ENCODE peak calls at places on chromosomes 4 and X, in six cellular contexts. One of them, this sample, is unnamed.

GRCh38 chr4:114598191-114599121 is at the start of gene UGT8:
- DNase-seq in sigmoid colon: no peak
- DNase-seq in NCI-H2081: peak
- DNase-seq in BJ: no peak
- DNase-seq in Calu3: peak
- DNase-seq in amniotic stem cell: no peak
- DNase-seq in this sample: peak

GRCh38 chr4:137116144-137116543 is 416.1 kb downstream of the PCDH18 start:
- DNase-seq in sigmoid colon: no peak
- DNase-seq in NCI-H2081: no peak
- DNase-seq in BJ: no peak
- DNase-seq in Calu3: no peak
- DNase-seq in amniotic stem cell: no peak
- DNase-seq in this sample: no peak

GRCh38 chrX:22534643-22535042 is 261.9 kb downstream of the CBLL2 start:
- DNase-seq in sigmoid colon: no peak
- DNase-seq in NCI-H2081: no peak
- DNase-seq in BJ: peak
- DNase-seq in Calu3: no peak
- DNase-seq in amniotic stem cell: peak
- DNase-seq in this sample: no peak

GRCh38 chr4:106048250-106048931 is 153.1 kb downstream of the NPNT start:
- DNase-seq in sigmoid colon: no peak
- DNase-seq in NCI-H2081: no peak
- DNase-seq in BJ: no peak
- DNase-seq in Calu3: no peak
- DNase-seq in amniotic stem cell: no peak
- DNase-seq in this sample: no peak

GRCh38 chr4:83851261-83852084 is 315.6 kb downstream of the GPAT3 start:
- DNase-seq in sigmoid colon: no peak
- DNase-seq in NCI-H2081: no peak
- DNase-seq in BJ: no peak
- DNase-seq in Calu3: peak
- DNase-seq in amniotic stem cell: peak
- DNase-seq in this sample: no peak

GRCh38 chr4:146495277-146495676 is 26.5 kb downstream of the SLC10A7 start:
- DNase-seq in sigmoid colon: no peak
- DNase-seq in NCI-H2081: no peak
- DNase-seq in BJ: no peak
- DNase-seq in Calu3: no peak
- DNase-seq in amniotic stem cell: no peak
- DNase-seq in this sample: no peak

GRCh38 chrX:13147147-13147546 is 102.7 kb upstream of the FAM9C start:
- DNase-seq in sigmoid colon: no peak
- DNase-seq in NCI-H2081: no peak
- DNase-seq in BJ: no peak
- DNase-seq in Calu3: no peak
- DNase-seq in amniotic stem cell: no peak
- DNase-seq in this sample: no peak

GRCh38 chr4:15457401-15458201 is 12.1 kb upstream of the CC2D2A start:
- DNase-seq in sigmoid colon: no peak
- DNase-seq in NCI-H2081: peak
- DNase-seq in BJ: no peak
- DNase-seq in Calu3: no peak
- DNase-seq in amniotic stem cell: peak
- DNase-seq in this sample: peak

GRCh38 chr4:13430834-13431568 is 53.1 kb downstream of the RAB28 start:
- DNase-seq in sigmoid colon: no peak
- DNase-seq in NCI-H2081: no peak
- DNase-seq in BJ: no peak
- DNase-seq in Calu3: no peak
- DNase-seq in amniotic stem cell: no peak
- DNase-seq in this sample: peak

GRCh38 chr4:87251104-87251503 is 30.7 kb upstream of the KLHL8 start:
- DNase-seq in sigmoid colon: no peak
- DNase-seq in NCI-H2081: no peak
- DNase-seq in BJ: no peak
- DNase-seq in Calu3: no peak
- DNase-seq in amniotic stem cell: no peak
- DNase-seq in this sample: no peak

GRCh38 chrX:57640674-57641016 is 39.4 kb downstream of the NLRP2B start:
- DNase-seq in sigmoid colon: no peak
- DNase-seq in NCI-H2081: no peak
- DNase-seq in BJ: no peak
- DNase-seq in Calu3: no peak
- DNase-seq in amniotic stem cell: no peak
- DNase-seq in this sample: no peak

GRCh38 chrX:136819026-136819425 is 38.3 kb upstream of the ARHGEF6 start:
- DNase-seq in sigmoid colon: no peak
- DNase-seq in NCI-H2081: no peak
- DNase-seq in BJ: no peak
- DNase-seq in Calu3: no peak
- DNase-seq in amniotic stem cell: no peak
- DNase-seq in this sample: no peak

GRCh38 chrX:96957718-96958117 is 74.0 kb downstream of the RPA4 start:
- DNase-seq in sigmoid colon: no peak
- DNase-seq in NCI-H2081: no peak
- DNase-seq in BJ: no peak
- DNase-seq in Calu3: no peak
- DNase-seq in amniotic stem cell: no peak
- DNase-seq in this sample: no peak

GRCh38 chr4:6290769-6291547 is 21.3 kb downstream of the WFS1 start:
- DNase-seq in sigmoid colon: peak
- DNase-seq in NCI-H2081: no peak
- DNase-seq in BJ: no peak
- DNase-seq in Calu3: no peak
- DNase-seq in amniotic stem cell: no peak
- DNase-seq in this sample: no peak

GRCh38 chr4:101458914-101459313 is 111.6 kb upstream of the PPP3CA start:
- DNase-seq in sigmoid colon: no peak
- DNase-seq in NCI-H2081: no peak
- DNase-seq in BJ: no peak
- DNase-seq in Calu3: no peak
- DNase-seq in amniotic stem cell: no peak
- DNase-seq in this sample: no peak

GRCh38 chr4:2402453-2402852 is 16.0 kb downstream of the ZFYVE28 start:
- DNase-seq in sigmoid colon: no peak
- DNase-seq in NCI-H2081: no peak
- DNase-seq in BJ: no peak
- DNase-seq in Calu3: no peak
- DNase-seq in amniotic stem cell: no peak
- DNase-seq in this sample: no peak

GRCh38 chr4:128364565-128364964 is 77.0 kb upstream of the PGRMC2 start:
- DNase-seq in sigmoid colon: no peak
- DNase-seq in NCI-H2081: no peak
- DNase-seq in BJ: no peak
- DNase-seq in Calu3: no peak
- DNase-seq in amniotic stem cell: no peak
- DNase-seq in this sample: no peak

GRCh38 chr4:15234585-15235126 is 193.2 kb upstream of the C1QTNF7 start:
- DNase-seq in sigmoid colon: no peak
- DNase-seq in NCI-H2081: no peak
- DNase-seq in BJ: peak
- DNase-seq in Calu3: no peak
- DNase-seq in amniotic stem cell: peak
- DNase-seq in this sample: no peak

GRCh38 chr4:182219400-182219799 is 23.8 kb upstream of the TENM3 start:
- DNase-seq in sigmoid colon: no peak
- DNase-seq in NCI-H2081: no peak
- DNase-seq in BJ: no peak
- DNase-seq in Calu3: no peak
- DNase-seq in amniotic stem cell: no peak
- DNase-seq in this sample: no peak

GRCh38 chrX:24396236-24396929 is 35.9 kb downstream of the SUPT20HL1 start:
- DNase-seq in sigmoid colon: no peak
- DNase-seq in NCI-H2081: no peak
- DNase-seq in BJ: no peak
- DNase-seq in Calu3: no peak
- DNase-seq in amniotic stem cell: no peak
- DNase-seq in this sample: no peak

This sample was measured in HuH-7.